ENCODE peak calls at places on chromosomes 1 and 21, in eight cellular contexts. One of them, this sample, is unnamed.

GRCh38 chr1:89633103-89633744 is at the start of gene LRRC8C:
- DNase-seq in LoVo: peak
- DNase-seq in stimulated activated CD4-positive, alpha-beta T cell treated with anti-CD3 and anti-CD28 coated beads, Interleukin-15, amount 100 ng/mL, for 1 hour: peak
- DNase-seq in brain microvascular endothelial cell: peak
- DNase-seq in cardiac muscle cell: peak
- DNase-seq in lower leg skin: peak
- DNase-seq in amygdala: peak
- DNase-seq in activated CD4-positive, CD25-positive, alpha-beta regulatory T cell: no peak
- DNase-seq in this sample: peak

GRCh38 chr1:58804853-58805252 is 21.0 kb upstream of the JUN start:
- DNase-seq in stimulated activated CD4-positive, alpha-beta T cell treated with anti-CD3 and anti-CD28 coated beads, Interleukin-15, amount 100 ng/mL, for 1 hour: no peak
- DNase-seq in amygdala: no peak
- DNase-seq in cardiac muscle cell: no peak
- DNase-seq in LoVo: peak
- DNase-seq in activated CD4-positive, CD25-positive, alpha-beta regulatory T cell: no peak
- DNase-seq in brain microvascular endothelial cell: no peak
- DNase-seq in lower leg skin: no peak
- DNase-seq in this sample: no peak

GRCh38 chr21:42258150-42258884 is 39.4 kb downstream of the ABCG1 start:
- DNase-seq in lower leg skin: peak
- DNase-seq in activated CD4-positive, CD25-positive, alpha-beta regulatory T cell: peak
- DNase-seq in cardiac muscle cell: peak
- DNase-seq in brain microvascular endothelial cell: peak
- DNase-seq in LoVo: peak
- DNase-seq in stimulated activated CD4-positive, alpha-beta T cell treated with anti-CD3 and anti-CD28 coated beads, Interleukin-15, amount 100 ng/mL, for 1 hour: peak
- DNase-seq in amygdala: peak
- DNase-seq in this sample: peak

GRCh38 chr1:226403522-226404034 is 4.3 kb downstream of the PARP1 start:
- DNase-seq in activated CD4-positive, CD25-positive, alpha-beta regulatory T cell: no peak
- DNase-seq in amygdala: peak
- DNase-seq in brain microvascular endothelial cell: peak
- DNase-seq in stimulated activated CD4-positive, alpha-beta T cell treated with anti-CD3 and anti-CD28 coated beads, Interleukin-15, amount 100 ng/mL, for 1 hour: no peak
- DNase-seq in cardiac muscle cell: no peak
- DNase-seq in LoVo: no peak
- DNase-seq in lower leg skin: peak
- DNase-seq in this sample: no peak

GRCh38 chr1:181440510-181440909 is 42.8 kb upstream of the CACNA1E start:
- DNase-seq in brain microvascular endothelial cell: no peak
- DNase-seq in stimulated activated CD4-positive, alpha-beta T cell treated with anti-CD3 and anti-CD28 coated beads, Interleukin-15, amount 100 ng/mL, for 1 hour: no peak
- DNase-seq in cardiac muscle cell: no peak
- DNase-seq in amygdala: no peak
- DNase-seq in LoVo: no peak
- DNase-seq in lower leg skin: no peak
- DNase-seq in activated CD4-positive, CD25-positive, alpha-beta regulatory T cell: no peak
- DNase-seq in this sample: no peak

GRCh38 chr21:42677339-42678117 is 24.1 kb downstream of the PDE9A start:
- DNase-seq in cardiac muscle cell: peak
- DNase-seq in brain microvascular endothelial cell: peak
- DNase-seq in amygdala: no peak
- DNase-seq in lower leg skin: no peak
- DNase-seq in LoVo: no peak
- DNase-seq in stimulated activated CD4-positive, alpha-beta T cell treated with anti-CD3 and anti-CD28 coated beads, Interleukin-15, amount 100 ng/mL, for 1 hour: no peak
- DNase-seq in activated CD4-positive, CD25-positive, alpha-beta regulatory T cell: no peak
- DNase-seq in this sample: no peak

GRCh38 chr1:20588634-20589225 is at the start of gene CDA:
- DNase-seq in stimulated activated CD4-positive, alpha-beta T cell treated with anti-CD3 and anti-CD28 coated beads, Interleukin-15, amount 100 ng/mL, for 1 hour: no peak
- DNase-seq in lower leg skin: no peak
- DNase-seq in activated CD4-positive, CD25-positive, alpha-beta regulatory T cell: no peak
- DNase-seq in cardiac muscle cell: no peak
- DNase-seq in LoVo: peak
- DNase-seq in brain microvascular endothelial cell: no peak
- DNase-seq in amygdala: no peak
- DNase-seq in this sample: no peak

GRCh38 chr1:185419718-185420117 is 102.7 kb upstream of the IVNS1ABP start:
- DNase-seq in stimulated activated CD4-positive, alpha-beta T cell treated with anti-CD3 and anti-CD28 coated beads, Interleukin-15, amount 100 ng/mL, for 1 hour: no peak
- DNase-seq in lower leg skin: no peak
- DNase-seq in LoVo: no peak
- DNase-seq in activated CD4-positive, CD25-positive, alpha-beta regulatory T cell: no peak
- DNase-seq in cardiac muscle cell: no peak
- DNase-seq in amygdala: no peak
- DNase-seq in brain microvascular endothelial cell: peak
- DNase-seq in this sample: no peak

GRCh38 chr1:91555821-91556531 is 55.3 kb downstream of the CDC7 start:
- DNase-seq in LoVo: no peak
- DNase-seq in lower leg skin: no peak
- DNase-seq in cardiac muscle cell: no peak
- DNase-seq in activated CD4-positive, CD25-positive, alpha-beta regulatory T cell: no peak
- DNase-seq in brain microvascular endothelial cell: peak
- DNase-seq in amygdala: no peak
- DNase-seq in stimulated activated CD4-positive, alpha-beta T cell treated with anti-CD3 and anti-CD28 coated beads, Interleukin-15, amount 100 ng/mL, for 1 hour: peak
- DNase-seq in this sample: no peak

GRCh38 chr21:24941316-24942185 is 665.7 kb downstream of the MRPL39 start:
- DNase-seq in lower leg skin: no peak
- DNase-seq in stimulated activated CD4-positive, alpha-beta T cell treated with anti-CD3 and anti-CD28 coated beads, Interleukin-15, amount 100 ng/mL, for 1 hour: no peak
- DNase-seq in LoVo: no peak
- DNase-seq in cardiac muscle cell: no peak
- DNase-seq in brain microvascular endothelial cell: no peak
- DNase-seq in activated CD4-positive, CD25-positive, alpha-beta regulatory T cell: no peak
- DNase-seq in amygdala: no peak
- DNase-seq in this sample: no peak

GRCh38 chr1:23567996-23568607 is 8.8 kb upstream of the ID3 start:
- DNase-seq in lower leg skin: no peak
- DNase-seq in brain microvascular endothelial cell: no peak
- DNase-seq in activated CD4-positive, CD25-positive, alpha-beta regulatory T cell: no peak
- DNase-seq in amygdala: peak
- DNase-seq in LoVo: no peak
- DNase-seq in stimulated activated CD4-positive, alpha-beta T cell treated with anti-CD3 and anti-CD28 coated beads, Interleukin-15, amount 100 ng/mL, for 1 hour: no peak
- DNase-seq in cardiac muscle cell: peak
- DNase-seq in this sample: peak

GRCh38 chr1:14604414-14604813 is 5.9 kb downstream of the KAZN start:
- DNase-seq in LoVo: no peak
- DNase-seq in cardiac muscle cell: no peak
- DNase-seq in brain microvascular endothelial cell: no peak
- DNase-seq in amygdala: no peak
- DNase-seq in activated CD4-positive, CD25-positive, alpha-beta regulatory T cell: no peak
- DNase-seq in stimulated activated CD4-positive, alpha-beta T cell treated with anti-CD3 and anti-CD28 coated beads, Interleukin-15, amount 100 ng/mL, for 1 hour: no peak
- DNase-seq in lower leg skin: no peak
- DNase-seq in this sample: no peak

GRCh38 chr1:164824542-164824941 is 265.6 kb downstream of the PBX1 start:
- DNase-seq in amygdala: no peak
- DNase-seq in brain microvascular endothelial cell: no peak
- DNase-seq in lower leg skin: no peak
- DNase-seq in activated CD4-positive, CD25-positive, alpha-beta regulatory T cell: no peak
- DNase-seq in stimulated activated CD4-positive, alpha-beta T cell treated with anti-CD3 and anti-CD28 coated beads, Interleukin-15, amount 100 ng/mL, for 1 hour: no peak
- DNase-seq in cardiac muscle cell: peak
- DNase-seq in LoVo: no peak
- DNase-seq in this sample: no peak